ENCODE peak calls at places on chromosomes 6 and 20, in six cellular contexts. V is breast epithelium; J is AG04450; X is ovary; O is hepatocyte; P is CD8-positive, alpha-beta memory T cell. M is an unnamed sample. For H3K9me3, the result is how much of the 10 kb centered on the place peaks cover.

GRCh38 chr6:87914637-87915395 is 132.8 kb upstream of the SPACA1 start:
- DNase-seq in P (no peak), O (no peak), V (no peak), X (no peak), J (no peak), M (no peak)

GRCh38 chr6:145798530-145798929 is 16.1 kb downstream of the FBXO30 start:
- DNase-seq in X (no peak), P (no peak), V (no peak), O (no peak), J (no peak), M (no peak)

GRCh38 chr6:134619789-134620188 is 301.9 kb upstream of the SGK1 start:
- DNase-seq in P (no peak), O (no peak), V (no peak), X (no peak), J (peak), M (no peak)

GRCh38 chr20:44997171-44997570 is 30.9 kb downstream of the STK4 start:
- DNase-seq in V (no peak), O (no peak), J (no peak), P (no peak), X (no peak), M (no peak)

GRCh38 chr6:52340603-52340880 is 21.4 kb upstream of the PAQR8 start:
- DNase-seq in O (no peak), P (no peak), J (no peak), V (no peak), X (no peak), M (no peak)

GRCh38 chr20:36848078-36848660 is 27.8 kb upstream of the TLDC2 start:
- DNase-seq in J (peak), O (peak), P (no peak), V (no peak), X (peak), M (no peak)

GRCh38 chr6:72580281-72580940 is 41.5 kb upstream of the KCNQ5 start:
- DNase-seq in O (peak), X (no peak), P (no peak), J (peak), V (no peak), M (no peak)

GRCh38 chr20:5080384-5080877 is 39.3 kb downstream of the PCNA start:
- DNase-seq in J (no peak), P (no peak), V (no peak), O (no peak), X (peak), M (peak)

GRCh38 chr20:47934761-47935160 is 149.5 kb upstream of the SULF2 start:
- DNase-seq in O (no peak), V (no peak), X (no peak), P (no peak), J (no peak), M (no peak)

GRCh38 chr6:85357651-85358050 is 92.2 kb upstream of the NT5E start:
- DNase-seq in J (no peak), V (no peak), O (no peak), P (no peak), X (no peak), M (no peak)

GRCh38 chr20:45456632-45457031 is 12.9 kb upstream of the WFDC2 start:
- DNase-seq in V (no peak), P (no peak), X (no peak), O (peak), J (no peak), M (no peak)

GRCh38 chr6:45946352-45946751 is 69.3 kb downstream of the CLIC5 start:
- DNase-seq in V (no peak), X (peak), P (no peak), O (peak), J (peak), M (peak)

GRCh38 chr6:117601811-117602150 is 530 bp downstream of the GOPC start:
- DNase-seq in V (no peak), O (no peak), X (no peak), J (no peak), P (no peak), M (peak)

GRCh38 chr20:17844133-17844429 is 124.5 kb downstream of the SNX5 start:
- DNase-seq in V (no peak), X (no peak), P (no peak), J (no peak), O (no peak), M (no peak)
- H3K9me3 ChIP-seq in V (under half), X (under half), P (under half), J (under half), O (under half), M (under half)

GRCh38 chr6:126820617-126821016 is 297.9 kb upstream of the RSPO3 start:
- DNase-seq in V (no peak), P (no peak), J (no peak), X (no peak), O (no peak), M (no peak)

GRCh38 chr6:126821706-126822105 is 296.8 kb upstream of the RSPO3 start:
- DNase-seq in P (no peak), O (no peak), V (no peak), X (no peak), J (no peak), M (no peak)

GRCh38 chr6:126826315-126826714 is 292.2 kb upstream of the RSPO3 start:
- DNase-seq in J (no peak), P (no peak), X (no peak), O (no peak), V (no peak), M (no peak)

GRCh38 chr6:126824226-126824625 is 294.2 kb upstream of the RSPO3 start:
- DNase-seq in V (no peak), P (no peak), O (no peak), X (no peak), J (no peak), M (no peak)

GRCh38 chr6:126824815-126825214 is 293.7 kb upstream of the RSPO3 start:
- DNase-seq in P (no peak), X (no peak), J (no peak), V (no peak), O (no peak), M (no peak)
- H3K9me3 ChIP-seq in P (under half), X (under half), J (under half), V (under half), O (under half), M (under half)

GRCh38 chr6:168037856-168038255 is 40.4 kb downstream of the KIF25 start:
- DNase-seq in O (no peak), J (no peak), V (no peak), X (no peak), P (no peak), M (no peak)
- H3K9me3 ChIP-seq in O (under half), J (under half), V (under half), X (under half), P (under half), M (under half)

GRCh38 chr6:2819891-2820814 is 21.5 kb downstream of the SERPINB1 start:
- DNase-seq in P (no peak), X (no peak), J (no peak), V (no peak), O (no peak), M (no peak)
- H3K9me3 ChIP-seq in P (under half), X (under half), J (under half), V (under half), O (under half), M (under half)

DNA sequence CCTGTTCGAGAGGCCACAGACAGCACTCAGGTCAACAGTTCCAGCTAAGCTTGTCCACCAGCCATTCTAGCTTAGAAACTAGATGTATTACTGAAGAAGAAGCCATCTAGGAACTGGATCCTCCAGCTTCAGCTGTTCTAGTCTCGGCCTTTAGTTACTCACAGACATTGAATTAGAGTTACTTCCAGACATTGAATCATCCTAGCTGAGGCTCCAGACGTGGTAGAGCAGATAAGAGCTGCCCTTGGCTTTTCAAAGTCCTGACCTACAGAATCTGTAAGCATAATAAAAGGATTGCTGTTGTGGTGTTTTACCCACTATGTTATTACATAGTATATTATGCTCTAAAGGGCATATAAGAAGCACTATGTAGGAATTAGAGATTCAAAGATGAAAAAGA is 84.8 kb downstream of the MMS22L start:
- DNase-seq in O (peak), V (no peak), X (no peak), J (no peak), P (no peak), M (no peak)
- H3K9me3 ChIP-seq in O (under half), V (under half), X (under half), J (under half), P (under half), M (under half)

GRCh38 chr20:30487947-30488926 is 769.2 kb upstream of the DEFB115 start:
- DNase-seq in V (peak), P (no peak), O (no peak), X (no peak), J (no peak), M (peak)

GRCh38 chr20:30484009-30484748 is 773.3 kb upstream of the DEFB115 start:
- DNase-seq in J (no peak), P (no peak), O (no peak), V (no peak), X (no peak), M (no peak)

GRCh38 chr20:30486103-30486478 is 771.4 kb upstream of the DEFB115 start:
- DNase-seq in P (no peak), X (no peak), O (no peak), J (no peak), V (no peak), M (no peak)

GRCh38 chr20:30485331-30486102 is 771.9 kb upstream of the DEFB115 start:
- DNase-seq in X (no peak), O (no peak), V (no peak), P (no peak), J (no peak), M (no peak)

DNA sequence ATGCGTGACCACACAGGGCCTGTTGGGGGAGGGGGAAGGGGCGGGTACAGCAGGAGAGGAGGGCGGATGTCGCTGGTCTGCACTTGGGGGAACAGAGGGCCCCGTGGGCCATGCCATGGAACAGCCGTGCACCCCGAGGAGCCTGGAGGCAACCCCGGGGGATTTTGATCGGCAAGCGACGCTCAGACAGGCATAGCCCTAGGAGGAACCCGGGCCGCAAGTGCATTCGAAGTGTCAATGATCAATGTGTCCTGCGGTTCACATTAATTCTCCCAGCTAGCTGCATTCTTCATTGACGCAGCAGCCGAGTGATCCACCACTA is 772.8 kb upstream of the DEFB115 start:
- DNase-seq in P (no peak), O (no peak), J (no peak), V (no peak), X (no peak), M (no peak)
- H3K9me3 ChIP-seq in P (under half), O (under half), J (half or more), V (under half), X (under half), M (half or more)

DNA sequence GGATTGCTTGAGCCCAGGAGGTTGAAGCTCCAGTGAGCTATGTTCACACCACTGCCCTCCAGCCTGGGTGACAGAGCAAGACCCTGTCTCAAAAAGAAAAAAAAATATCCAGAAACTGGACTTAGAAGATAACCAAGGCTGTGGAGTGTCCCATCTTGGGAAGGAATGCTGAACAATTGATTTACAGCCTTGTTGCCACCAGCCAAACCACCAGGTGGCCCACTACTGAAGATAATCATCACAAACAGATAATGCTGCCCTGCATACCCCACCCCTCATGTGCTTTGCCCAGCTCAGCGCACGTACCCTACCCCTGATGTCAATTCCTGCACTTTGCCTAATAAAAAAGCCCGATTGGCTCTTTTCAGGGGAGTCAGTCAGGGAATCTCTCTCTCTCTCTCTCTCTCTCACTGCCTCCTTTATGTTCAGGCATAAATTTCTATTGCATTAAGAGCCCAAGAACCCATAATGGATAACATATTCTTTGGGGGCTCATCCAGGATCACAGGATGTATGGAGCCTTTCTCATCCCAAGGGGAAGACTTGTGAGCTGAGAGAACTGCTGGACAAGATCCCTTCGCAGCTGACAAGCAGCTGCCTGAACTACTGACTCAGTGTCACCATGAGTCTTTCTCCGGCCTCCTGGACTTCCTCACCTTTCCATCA is 166.4 kb downstream of the CD24 start:
- DNase-seq in P (no peak), J (no peak), V (no peak), X (no peak), O (no peak), M (no peak)
- H3K9me3 ChIP-seq in P (under half), J (under half), V (under half), X (under half), O (under half), M (half or more)

GRCh38 chr6:31299511-31299910 is 27.6 kb upstream of the HLA-C start:
- DNase-seq in J (no peak), X (no peak), P (no peak), O (no peak), V (no peak), M (no peak)
- H3K9me3 ChIP-seq in J (under half), X (under half), P (under half), O (under half), V (under half), M (under half)

M was measured in left lung.